ENCODE peak calls at places on chromosomes 2 and 18, in seven cellular contexts. H is NCI-H1105, V is dorsolateral prefrontal cortex, J is SHP77 treated with DMSO at 0.1 percent for 48 hours, W is RPMI8226, C is left ventricle myocardium inferior, I is GM04504. U is an unnamed sample.

GRCh38 chr2:71208756-71209155 is 18.1 kb downstream of the PAIP2B start:
- DNase-seq in H (no peak), V (no peak), J (no peak), W (no peak), C (no peak), I (no peak), U (no peak)

GRCh38 chr18:41745166-41746049 is 209.6 kb upstream of the PIK3C3 start:
- DNase-seq in H (peak), V (peak), J (peak), W (peak), C (peak), I (no peak), U (no peak)

GRCh38 chr2:4217737-4218136 is 514.4 kb downstream of the DCDC2C start:
- DNase-seq in H (no peak), V (no peak), J (no peak), W (no peak), C (no peak), I (no peak), U (no peak)

GRCh38 chr2:36502081-36502480 is 95.9 kb downstream of the FEZ2 start:
- DNase-seq in H (no peak), V (no peak), J (no peak), W (no peak), C (no peak), I (no peak), U (no peak)

GRCh38 chr2:240349133-240350005 is 86.1 kb upstream of the GPC1 start:
- DNase-seq in H (no peak), V (no peak), J (no peak), W (no peak), C (no peak), I (no peak), U (no peak)

GRCh38 chr2:54347622-54348021 is 91.6 kb upstream of the TSPYL6 start:
- DNase-seq in H (no peak), V (no peak), J (no peak), W (no peak), C (no peak), I (no peak), U (no peak)

GRCh38 chr2:109454764-109455394 is 158.9 kb downstream of the SEPTIN10 start:
- DNase-seq in H (no peak), V (no peak), J (no peak), W (no peak), C (no peak), I (no peak), U (no peak)

GRCh38 chr2:173099804-173100203 is 24.2 kb downstream of the MAP3K20 start:
- DNase-seq in H (no peak), V (no peak), J (no peak), W (no peak), C (no peak), I (no peak), U (no peak)

U was measured in non-pigmented ciliary epithelial cell.